ENCODE peak calls at places on chromosome 9, in five cellular contexts. F, C, U, S and Y are unnamed samples.

GRCh38 chr9:96245399-96245798 is 56.6 kb downstream of the HSD17B3 start:
- DNase-seq in S (no peak), F (no peak), U (no peak), C (no peak), Y (no peak)

GRCh38 chr9:77877976-77878375 is 153.6 kb downstream of the GNAQ start:
- DNase-seq in U (no peak), S (no peak), F (no peak), C (no peak), Y (no peak)

GRCh38 chr9:5843450-5844249 is 10.7 kb upstream of the ERMP1 start:
- DNase-seq in F (peak; percentile 73), C (no peak), U (no peak), S (no peak), Y (no peak)

GRCh38 chr9:114805670-114806551 is at the start of gene TNFSF15:
- DNase-seq in S (no peak), U (no peak), F (peak; percentile 81), C (no peak), Y (no peak)

GRCh38 chr9:38313421-38313820 is 79.1 kb upstream of the ALDH1B1 start:
- DNase-seq in S (no peak), U (no peak), C (no peak), F (no peak), Y (peak; percentile 19)

GRCh38 chr9:115146581-115147021 is 28.6 kb upstream of the TNC start:
- DNase-seq in U (no peak), C (no peak), S (no peak), F (no peak), Y (no peak)

GRCh38 chr9:86064220-86064619 is 35.1 kb downstream of the GOLM1 start:
- DNase-seq in S (no peak), F (no peak), C (no peak), U (no peak), Y (no peak)

GRCh38 chr9:134590240-134591081 is 51.1 kb upstream of the COL5A1 start:
- DNase-seq in C (no peak), U (no peak), F (no peak), S (no peak), Y (peak; percentile 92)

GRCh38 chr9:96052703-96053102 is 177.2 kb downstream of the ERCC6L2 start:
- DNase-seq in F (no peak), U (no peak), S (no peak), C (no peak), Y (no peak)

GRCh38 chr9:21316860-21317259 is 11.7 kb upstream of the IFNA5 start:
- DNase-seq in C (no peak), F (no peak), U (no peak), S (no peak), Y (no peak)

GRCh38 chr9:122221223-122221811 is 7.4 kb downstream of the LHX6 start:
- DNase-seq in S (no peak), C (no peak), U (no peak), F (no peak), Y (no peak)

GRCh38 chr9:116760636-116761035 is 73.5 kb downstream of the TRIM32 start:
- DNase-seq in C (no peak), F (no peak), S (no peak), U (no peak), Y (no peak)

GRCh38 chr9:135376511-135377173 is 102.9 kb upstream of the PPP1R26 start:
- DNase-seq in S (no peak), C (no peak), U (no peak), F (no peak), Y (no peak)

GRCh38 chr9:79155308-79155707 is 416.5 kb upstream of the TLE4 start:
- DNase-seq in C (no peak), U (no peak), S (no peak), F (no peak), Y (no peak)

GRCh38 chr9:5425006-5425628 is 12.6 kb downstream of the PLGRKT start:
- DNase-seq in S (no peak), U (no peak), C (no peak), F (no peak), Y (no peak)

GRCh38 chr9:115972802-115973201 is 180.8 kb upstream of the PAPPA start:
- DNase-seq in F (no peak), U (no peak), S (no peak), C (no peak), Y (no peak)

GRCh38 chr9:137502008-137502913 is 43.1 kb upstream of the NSMF start:
- DNase-seq in U (no peak), F (no peak), C (no peak), S (no peak), Y (no peak)

GRCh38 chr9:30673132-30673531 is 1711.3 kb upstream of the ACO1 start:
- DNase-seq in F (no peak), S (no peak), U (no peak), C (no peak), Y (no peak)

GRCh38 chr9:78807286-78807685 is 510.4 kb downstream of the PSAT1 start:
- DNase-seq in S (no peak), C (no peak), F (no peak), U (no peak), Y (no peak)

GRCh38 chr9:18863821-18864220 is 169.2 kb downstream of the SAXO1 start:
- DNase-seq in F (no peak), C (no peak), U (no peak), S (no peak), Y (no peak)

GRCh38 chr9:16532681-16533450 is 337.6 kb downstream of the BNC2 start:
- DNase-seq in U (no peak), C (no peak), S (peak; percentile 60), F (no peak), Y (no peak)

GRCh38 chr9:90044710-90045151 is 439.9 kb downstream of the GADD45G start:
- DNase-seq in F (no peak), C (no peak), S (no peak), U (no peak), Y (no peak)

GRCh38 chr9:124869986-124870560 is 8.1 kb downstream of the ARPC5L start:
- DNase-seq in F (peak; percentile 87), S (no peak), U (peak; percentile 49), C (peak; percentile 90), Y (no peak)

GRCh38 chr9:136512651-136513066 is 29.8 kb upstream of the SEC16A start:
- DNase-seq in C (peak; percentile 76), S (peak; percentile 57), F (no peak), U (no peak), Y (no peak)

GRCh38 chr9:33455952-33456351 is 8.6 kb upstream of the AQP3 start:
- DNase-seq in U (no peak), F (no peak), C (no peak), S (no peak), Y (no peak)

GRCh38 chr9:71897573-71897972 is 13.4 kb downstream of the ABHD17B start:
- DNase-seq in C (no peak), F (no peak), U (no peak), S (no peak), Y (no peak)

GRCh38 chr9:113299800-113300292 is 3.3 kb downstream of the RNF183 start:
- DNase-seq in U (no peak), F (no peak), C (no peak), S (no peak), Y (no peak)

GRCh38 chr9:124257070-124257864 is 482 bp upstream of the NEK6 start:
- DNase-seq in U (no peak), F (peak; percentile 74), C (no peak), S (no peak), Y (no peak)

GRCh38 chr9:137113385-137114159 is 961 bp downstream of the DPP7 start:
- DNase-seq in C (peak; percentile 69), S (no peak), U (no peak), F (peak; percentile 78), Y (no peak)

GRCh38 chr9:37412431-37413151 is 9.9 kb upstream of the GRHPR start:
- DNase-seq in C (no peak), U (no peak), F (no peak), S (no peak), Y (no peak)

GRCh38 chr9:19375536-19375935 is 4.5 kb downstream of the RPS6 start:
- DNase-seq in F (no peak), S (peak; percentile 43), C (no peak), U (no peak), Y (no peak)

GRCh38 chr9:88092699-88093359 is 45.4 kb downstream of the SPATA31C2 start:
- DNase-seq in S (no peak), U (no peak), F (no peak), C (no peak), Y (no peak)